ENCODE peak calls at places on chromosomes 6 and 20, in four cellular contexts. C is GM12878, K is K562, F is HepG2. G is an unnamed sample. For H4K20me1, the result is how much of the 10 kb centered on the place peaks cover.

GRCh38 chr6:129679758-129680157 is 30.2 kb downstream of the ARHGAP18 start:
- DNase-seq in C (no peak), K (peak), F (no peak), G (peak)

GRCh38 chr6:3956054-3956453 is 106.9 kb downstream of the FAM50B start:
- DNase-seq in C (no peak), K (no peak), F (peak), G (no peak)

GRCh38 chr6:146709036-146709622 is 110.4 kb downstream of the ADGB start:
- DNase-seq in C (no peak), K (no peak), F (no peak), G (no peak)

GRCh38 chr6:130852844-130853554 is 25.8 kb downstream of the SMLR1 start:
- DNase-seq in C (no peak), K (no peak), F (no peak), G (no peak)

GRCh38 chr6:5126214-5126613 is 41.1 kb downstream of the PPP1R3G start:
- DNase-seq in C (no peak), K (no peak), F (peak), G (no peak)

GRCh38 chr6:43246301-43247114 is 3.2 kb downstream of the TTBK1 start:
- DNase-seq in C (no peak), K (peak), F (peak), G (peak)

GRCh38 chr6:38436726-38437465 is 202.8 kb downstream of the BTBD9 start:
- DNase-seq in C (no peak), K (no peak), F (no peak), G (peak)

GRCh38 chr6:158316022-158316421 is 3.8 kb downstream of the TULP4 start:
- DNase-seq in C (no peak), K (no peak), F (no peak), G (peak)

GRCh38 chr6:105902401-105903031 is 183.6 kb upstream of the PRDM1 start:
- DNase-seq in C (no peak), K (no peak), F (no peak), G (no peak)

GRCh38 chr6:11621119-11621518 is 83.6 kb downstream of the TMEM170B start:
- DNase-seq in C (no peak), K (no peak), F (no peak), G (no peak)

GRCh38 chr6:144468709-144469108 is 183.6 kb downstream of the UTRN start:
- DNase-seq in C (no peak), K (peak), F (no peak), G (no peak)

GRCh38 chr6:26550250-26550993 is 12.3 kb downstream of the HMGN4 start:
- DNase-seq in C (no peak), K (peak), F (peak), G (peak)

GRCh38 chr6:121435444-121436069 is at the start of gene GJA1:
- DNase-seq in C (no peak), K (no peak), F (no peak), G (peak)

GRCh38 chr6:159852877-159853276 is 37.9 kb upstream of the MAS1 start:
- DNase-seq in C (no peak), K (peak), F (no peak), G (no peak)

GRCh38 chr20:10661261-10661660 is 12.5 kb downstream of the JAG1 start:
- DNase-seq in C (no peak), K (no peak), F (no peak), G (no peak)

GRCh38 chr6:124670801-124671200 is 291.4 kb upstream of the RNF217 start:
- DNase-seq in C (no peak), K (no peak), F (no peak), G (no peak)

DNA sequence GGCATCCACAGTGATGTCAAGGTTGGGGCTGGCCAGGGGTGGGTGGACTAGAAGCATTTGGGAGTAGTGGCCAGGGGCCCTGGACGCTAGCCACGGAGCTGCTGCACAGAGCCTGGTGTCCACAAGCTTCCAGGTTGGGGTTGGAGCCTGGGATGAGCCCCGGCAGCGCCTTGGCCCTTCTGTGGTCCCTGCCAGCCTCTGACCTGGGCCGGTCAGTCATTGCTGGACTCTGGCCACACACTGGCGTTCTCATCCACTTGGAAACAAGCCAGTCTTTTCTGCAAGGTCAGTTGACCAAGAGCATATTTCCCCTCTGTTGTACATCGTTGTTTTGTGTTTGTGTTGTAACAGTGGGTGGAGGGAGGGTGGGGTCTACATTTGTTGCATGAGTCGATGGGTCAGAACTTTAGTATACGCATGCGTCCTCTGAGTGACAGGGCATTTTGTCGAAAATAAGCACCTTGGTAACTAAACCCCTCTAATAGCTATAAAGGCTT is 8.4 kb downstream of the PSMA7 start:
- DNase-seq in C (no peak), K (no peak), F (peak), G (peak)
- TF ChIP-seq POLR2AphosphoS5 in C (no peak), K (no peak), F (no peak), G (peak)

DNA sequence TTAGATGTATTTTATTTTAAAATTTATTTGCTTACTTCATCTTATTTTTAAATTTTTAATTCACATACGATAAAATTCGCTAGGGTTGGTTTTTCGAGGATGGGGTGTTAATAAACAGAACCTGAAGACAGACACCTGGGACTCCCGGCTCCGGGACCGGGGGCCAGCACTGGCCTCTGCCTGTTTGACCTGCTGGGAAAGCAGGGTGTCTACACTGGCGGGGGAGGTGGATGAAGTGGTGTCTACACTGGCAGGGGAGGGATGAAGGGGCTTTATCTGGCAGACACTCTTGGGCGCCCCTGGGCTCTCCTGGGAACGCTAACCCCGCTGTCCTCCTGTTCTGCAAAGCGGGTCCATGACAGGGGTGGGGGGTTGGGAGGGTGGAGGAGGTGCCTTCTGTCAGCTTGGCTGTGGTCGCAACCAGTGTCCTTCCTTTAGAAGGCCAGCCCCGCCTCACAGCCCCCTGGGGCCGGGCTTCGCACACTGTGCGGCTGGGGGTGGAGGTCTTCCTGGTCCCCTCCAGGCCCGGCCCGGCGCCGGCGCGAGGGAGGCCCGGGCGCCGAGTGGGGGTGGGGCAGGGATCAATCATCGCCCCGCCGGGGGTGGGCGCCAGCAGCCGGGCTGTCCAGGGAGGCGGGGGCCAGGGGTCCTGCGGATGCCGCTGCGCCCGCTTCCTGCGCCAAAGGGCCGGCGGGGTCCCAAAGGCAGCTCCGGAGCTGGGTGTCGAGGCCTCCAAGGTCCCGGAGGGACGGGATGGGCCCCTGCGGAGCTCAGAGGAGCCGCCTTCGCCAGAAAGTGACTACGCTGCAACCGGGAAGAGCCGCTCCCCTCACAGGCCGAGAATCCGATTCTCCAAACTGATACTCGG is 1.8 kb downstream of the GATA5 start:
- DNase-seq in C (no peak), K (no peak), F (no peak), G (no peak)
- TF ChIP-seq EZH2 in C (no peak), K (no peak), F (no peak), G (peak)

GRCh38 chr20:21147593-21147992 is 21.7 kb downstream of the KIZ start:
- DNase-seq in C (no peak), K (no peak), F (no peak), G (no peak)

GRCh38 chr20:21154692-21155091 is 28.8 kb downstream of the KIZ start:
- DNase-seq in C (no peak), K (no peak), F (no peak), G (no peak)

GRCh38 chr20:21155268-21155667 is 29.4 kb downstream of the KIZ start:
- DNase-seq in C (no peak), K (no peak), F (no peak), G (no peak)

GRCh38 chr20:21149344-21149743 is 23.5 kb downstream of the KIZ start:
- DNase-seq in C (no peak), K (no peak), F (no peak), G (no peak)

DNA sequence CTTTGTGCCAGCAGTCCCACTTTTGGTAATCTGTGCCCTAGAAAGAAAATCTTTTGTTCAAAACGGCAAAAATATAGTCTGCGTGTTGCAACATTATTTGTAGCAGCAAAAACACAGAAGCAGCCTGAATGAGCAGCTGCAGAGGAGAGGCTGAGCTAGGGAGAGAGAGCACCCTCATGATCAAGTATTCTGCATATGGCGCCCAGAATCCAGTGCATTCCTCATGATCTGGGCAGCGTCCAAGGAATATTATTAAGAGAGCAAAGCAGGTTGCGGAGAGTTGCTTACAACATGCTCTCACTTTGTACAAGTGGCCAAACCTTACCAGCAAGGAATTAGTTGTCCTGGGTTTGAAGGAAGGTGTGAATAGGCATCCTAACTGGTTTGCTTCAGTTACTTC is 25.9 kb downstream of the KIZ start:
- DNase-seq in C (no peak), K (no peak), F (no peak), G (no peak)
- H4K20me1 ChIP-seq in C (under half), K (under half), F (under half), G (under half)

GRCh38 chr6:118017301-118017854 is 110.3 kb downstream of the SLC35F1 start:
- DNase-seq in C (no peak), K (no peak), F (no peak), G (no peak)
- TF ChIP-seq POLR2AphosphoS5 in C (no peak), K (no peak), F (no peak), G (no peak)

GRCh38 chr6:161809991-161810390 is 536.1 kb upstream of the AGPAT4 start:
- DNase-seq in C (no peak), K (no peak), F (no peak), G (no peak)

GRCh38 chr6:161798844-161799394 is 525.1 kb upstream of the AGPAT4 start:
- DNase-seq in C (no peak), K (no peak), F (no peak), G (no peak)

GRCh38 chr6:161802231-161802630 is 528.4 kb upstream of the AGPAT4 start:
- DNase-seq in C (no peak), K (no peak), F (no peak), G (no peak)

DNA sequence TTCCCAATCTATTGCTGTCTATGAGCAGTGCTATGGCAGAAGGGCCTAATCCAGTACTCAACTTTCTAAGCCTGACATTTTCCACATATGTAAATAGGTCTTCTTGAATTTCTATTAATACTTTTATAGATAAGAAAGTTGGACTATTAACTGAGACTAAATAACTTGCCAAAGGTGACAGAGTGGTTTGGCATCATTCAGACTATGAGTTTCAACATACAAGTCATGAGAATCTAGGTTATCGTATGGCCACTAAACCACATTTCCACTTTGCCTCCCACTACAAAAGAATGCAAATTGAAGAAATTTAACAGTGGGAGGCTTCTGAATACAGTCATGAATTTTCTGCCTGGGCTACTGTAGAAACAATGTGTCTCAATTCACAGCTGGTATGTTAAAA is 530.9 kb upstream of the AGPAT4 start:
- DNase-seq in C (no peak), K (no peak), F (no peak), G (no peak)
- TF ChIP-seq EZH2 in C (no peak), K (no peak), F (no peak), G (no peak)

GRCh38 chr6:108640104-108640503 is 79.4 kb downstream of the FOXO3 start:
- DNase-seq in C (no peak), K (no peak), F (no peak), G (no peak)
- H4K20me1 ChIP-seq in C (under half), K (under half), F (under half), G (under half)